ENCODE peak calls at places on chromosomes 6 and 20, in nine cellular contexts. T is CD8-positive, alpha-beta T cell; P is body of pancreas; H is upper lobe of right lung; Q is heart left ventricle; O is heart right ventricle; R is Karpas-422; M is right cardiac atrium; A is cardiac muscle cell. V is an unnamed sample.

GRCh38 chr20:32206383-32207210 is 946 bp downstream of the PLAGL2 start:
- DNase-seq in T (no peak), P (no peak), H (no peak), Q (no peak), O (no peak), R (peak; percentile 46), M (no peak), A (no peak), V (no peak)

GRCh38 chr6:141394125-141394536 is 738.6 kb upstream of the GJE1 start:
- DNase-seq in T (no peak), P (no peak), H (no peak), Q (no peak), O (no peak), R (no peak), M (peak; percentile 37), A (no peak), V (no peak)

GRCh38 chr6:24851086-24851485 is 52.4 kb upstream of the ARMH2 start:
- DNase-seq in T (no peak), P (no peak), H (no peak), Q (no peak), O (no peak), R (no peak), M (no peak), A (no peak), V (no peak)

GRCh38 chr6:33344771-33345697 is 27.5 kb upstream of the ZBTB22 start:
- DNase-seq in T (peak; percentile 33), P (peak; percentile 69), H (peak; percentile 87), Q (no peak), O (peak; percentile 27), R (peak; percentile 92), M (peak; percentile 73), A (peak; percentile 84), V (peak; percentile 88)

GRCh38 chr6:34852406-34853085 is 35.3 kb downstream of the TAF11 start:
- DNase-seq in T (no peak), P (no peak), H (no peak), Q (no peak), O (no peak), R (no peak), M (no peak), A (no peak), V (no peak)

GRCh38 chr6:111712398-111712797 is 106.7 kb upstream of the TRAF3IP2 start:
- DNase-seq in T (no peak), P (no peak), H (no peak), Q (peak; percentile 71), O (peak; percentile 17), R (no peak), M (no peak), A (peak; percentile 72), V (no peak)

GRCh38 chr6:165573671-165574070 is 89.4 kb downstream of the PDE10A start:
- DNase-seq in T (no peak), P (peak; percentile 65), H (no peak), Q (peak; percentile 88), O (peak; percentile 57), R (no peak), M (peak; percentile 82), A (peak; percentile 97), V (no peak)

GRCh38 chr20:13279171-13279570 is 58.1 kb downstream of the ISM1 start:
- DNase-seq in T (no peak), P (no peak), H (no peak), Q (no peak), O (no peak), R (no peak), M (no peak), A (no peak), V (no peak)

GRCh38 chr20:34235875-34236274 is 5.3 kb upstream of the ASIP start:
- DNase-seq in T (no peak), P (no peak), H (no peak), Q (no peak), O (no peak), R (no peak), M (no peak), A (no peak), V (no peak)

GRCh38 chr20:43752051-43752360 is 25.2 kb upstream of the GTSF1L start:
- DNase-seq in T (no peak), P (no peak), H (no peak), Q (no peak), O (no peak), R (no peak), M (no peak), A (no peak), V (no peak)

GRCh38 chr6:146258206-146258605 is 229.3 kb downstream of the GRM1 start:
- DNase-seq in T (no peak), P (no peak), H (no peak), Q (no peak), O (no peak), R (no peak), M (no peak), A (peak; percentile 22), V (no peak)

GRCh38 chr6:3911614-3912336 is 62.6 kb downstream of the FAM50B start:
- DNase-seq in T (no peak), P (peak; percentile 78), H (no peak), Q (peak; percentile 88), O (peak; percentile 50), R (no peak), M (peak; percentile 74), A (peak; percentile 88), V (no peak)
- H3K9me3 ChIP-seq in T (no peaks in the 10 kb centered on the region), P (no peaks in the 10 kb centered on the region), H (no peaks in the 10 kb centered on the region), Q (no peaks in the 10 kb centered on the region), O (no peaks in the 10 kb centered on the region), R (no peaks in the 10 kb centered on the region), M (no peaks in the 10 kb centered on the region), A (no peaks in the 10 kb centered on the region), V (no peaks in the 10 kb centered on the region)

GRCh38 chr20:49270177-49270576 is 7.7 kb downstream of the ZNFX1 start:
- DNase-seq in T (no peak), P (no peak), H (no peak), Q (no peak), O (no peak), R (no peak), M (no peak), A (peak; percentile 59), V (no peak)
- H3K4me3 ChIP-seq in T (no peak overlapping the region), P (no peak overlapping the region), H (peak overlapping the region; percentile 6), Q (no peak overlapping the region), O (peak overlapping the region; percentile 18), R (no peak overlapping the region), M (peak overlapping the region; percentile 30), A (no peak overlapping the region), V (peak overlapping the region; percentile 9)

DNA sequence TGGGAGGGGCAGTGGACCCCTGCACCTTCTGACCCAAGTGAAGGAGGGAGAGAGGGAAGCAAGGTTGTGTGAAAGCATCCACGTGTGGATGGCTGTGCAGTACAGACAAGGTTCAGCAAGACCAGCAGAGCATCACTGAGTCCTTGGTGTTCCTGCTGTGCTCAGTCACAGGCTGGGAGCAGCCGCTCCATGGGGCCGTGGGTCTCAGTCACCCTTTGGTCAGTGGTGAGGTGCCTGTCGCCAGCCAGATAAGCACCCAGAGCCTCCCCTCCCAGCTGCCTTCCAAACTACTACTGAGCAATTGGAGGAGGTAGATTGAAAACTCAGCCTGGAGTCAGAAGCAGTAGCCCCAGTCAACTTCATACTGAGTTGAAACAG is 218.9 kb downstream of the SLC24A3 start:
- DNase-seq in T (no peak), P (no peak), H (no peak), Q (no peak), O (no peak), R (no peak), M (no peak), A (no peak), V (no peak)
- H3K9me3 ChIP-seq in T (no peaks in the 10 kb centered on the region), P (no peaks in the 10 kb centered on the region), H (no peaks in the 10 kb centered on the region), Q (no peaks in the 10 kb centered on the region), O (no peaks in the 10 kb centered on the region), R (no peaks in the 10 kb centered on the region), M (no peaks in the 10 kb centered on the region), A (no peaks in the 10 kb centered on the region), V (no peaks in the 10 kb centered on the region)

GRCh38 chr6:139856562-139856961 is 482.1 kb upstream of the CITED2 start:
- DNase-seq in T (no peak), P (no peak), H (no peak), Q (no peak), O (no peak), R (no peak), M (no peak), A (no peak), V (no peak)
- H3K4me3 ChIP-seq in T (no peak overlapping the region), P (no peak overlapping the region), H (no peak overlapping the region), Q (no peak overlapping the region), O (no peak overlapping the region), R (no peak overlapping the region), M (no peak overlapping the region), A (no peak overlapping the region), V (no peak overlapping the region)

GRCh38 chr6:67160820-67161219 is 1453.8 kb upstream of the EYS start:
- DNase-seq in T (no peak), P (no peak), H (peak; percentile 17), Q (no peak), O (no peak), R (no peak), M (no peak), A (no peak), V (no peak)
- H3K9me3 ChIP-seq in T (peaks cover 5% of the 10 kb centered on the region), P (no peaks in the 10 kb centered on the region), H (no peaks in the 10 kb centered on the region), Q (peaks cover 9% of the 10 kb centered on the region), O (no peaks in the 10 kb centered on the region), R (peaks cover 19% of the 10 kb centered on the region), M (peaks cover 2% of the 10 kb centered on the region), A (no peaks in the 10 kb centered on the region), V (no peaks in the 10 kb centered on the region)

DNA sequence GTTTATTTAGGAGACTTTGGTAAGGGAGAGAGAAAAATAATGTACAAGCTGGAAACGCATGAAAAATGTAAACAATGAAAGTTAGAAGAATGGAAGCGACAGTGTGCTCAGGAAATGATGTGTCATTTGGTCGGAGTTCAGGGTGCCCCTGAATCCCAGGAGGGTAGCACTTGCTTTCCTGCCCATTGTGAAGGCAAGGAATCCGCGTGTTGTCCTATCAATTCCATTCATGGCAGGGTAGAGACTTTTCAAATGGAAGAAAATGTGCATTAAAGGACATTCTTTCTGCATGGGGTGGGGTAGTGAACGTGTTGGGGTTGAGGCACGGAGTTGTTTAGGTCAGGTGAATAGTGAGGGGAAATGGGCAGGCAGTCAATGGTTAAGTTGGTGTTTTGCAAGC is 33.7 kb downstream of the GCNT2 start:
- DNase-seq in T (no peak), P (no peak), H (no peak), Q (no peak), O (no peak), R (no peak), M (no peak), A (no peak), V (no peak)
- H3K4me3 ChIP-seq in T (no peak overlapping the region), P (no peak overlapping the region), H (no peak overlapping the region), Q (no peak overlapping the region), O (no peak overlapping the region), R (peak overlapping the region; percentile 40), M (no peak overlapping the region), A (no peak overlapping the region), V (no peak overlapping the region)

GRCh38 chr6:27470023-27470422 is 2.9 kb downstream of the ZNF184 start:
- DNase-seq in T (no peak), P (no peak), H (no peak), Q (no peak), O (no peak), R (no peak), M (no peak), A (no peak), V (no peak)
- H3K9me3 ChIP-seq in T (no peaks in the 10 kb centered on the region), P (no peaks in the 10 kb centered on the region), H (no peaks in the 10 kb centered on the region), Q (no peaks in the 10 kb centered on the region), O (no peaks in the 10 kb centered on the region), R (peaks cover 8% of the 10 kb centered on the region), M (no peaks in the 10 kb centered on the region), A (no peaks in the 10 kb centered on the region), V (no peaks in the 10 kb centered on the region)